ENCODE peak calls at places on chromosomes 5 and 9, in six cellular contexts. R is choroid plexus epithelial cell, I is neural crest cell, H is brain microvascular endothelial cell, Q is heart right ventricle, Z is activated B cell treated with CpG ODN at 0.5 μM for 24 hours. O is an unnamed sample.

GRCh38 chr9:71748280-71748743 is 20.0 kb downstream of the CEMIP2 start:
- DNase-seq in R (peak; percentile 90), I (no peak), H (peak; percentile 81), Q (no peak), Z (no peak), O (no peak)

GRCh38 chr9:108664309-108665255 is 191.2 kb downstream of the ACTL7B start:
- DNase-seq in R (no peak), I (no peak), H (no peak), Q (no peak), Z (no peak), O (no peak)

GRCh38 chr5:127041571-127041970 is 11.2 kb upstream of the MARCHF3 start:
- DNase-seq in R (peak; percentile 66), I (no peak), H (no peak), Q (no peak), Z (no peak), O (no peak)

GRCh38 chr9:34555002-34555348 is 32.2 kb upstream of the ENHO start:
- DNase-seq in R (peak; percentile 19), I (no peak), H (no peak), Q (no peak), Z (no peak), O (peak; percentile 84)

GRCh38 chr5:57725628-57726504 is 243.3 kb upstream of the ACTBL2 start:
- DNase-seq in R (no peak), I (no peak), H (no peak), Q (no peak), Z (no peak), O (no peak)

GRCh38 chr5:25850581-25850980 is 1187.8 kb downstream of the CDH9 start:
- DNase-seq in R (no peak), I (no peak), H (no peak), Q (no peak), Z (no peak), O (no peak)

GRCh38 chr5:90113108-90113507 is 296.4 kb downstream of the CETN3 start:
- DNase-seq in R (no peak), I (no peak), H (no peak), Q (no peak), Z (no peak), O (no peak)

GRCh38 chr9:71490810-71491209 is 277.5 kb downstream of the CEMIP2 start:
- DNase-seq in R (peak; percentile 13), I (no peak), H (no peak), Q (no peak), Z (no peak), O (no peak)

GRCh38 chr9:20692554-20692953 is 8.5 kb downstream of the FOCAD start:
- DNase-seq in R (peak; percentile 53), I (no peak), H (peak; percentile 61), Q (no peak), Z (no peak), O (no peak)

GRCh38 chr9:91824591-91825339 is 125.3 kb downstream of the ROR2 start:
- DNase-seq in R (no peak), I (no peak), H (no peak), Q (peak; percentile 30), Z (no peak), O (no peak)

GRCh38 chr5:163504091-163504931 is 1.1 kb upstream of the MAT2B start:
- DNase-seq in R (peak; percentile 69), I (peak; percentile 30), H (peak; percentile 25), Q (peak; percentile 16), Z (peak; percentile 22), O (peak; percentile 26)

GRCh38 chr5:131514316-131515275 is 120.4 kb downstream of the RAPGEF6 start:
- DNase-seq in R (peak; percentile 48), I (no peak), H (peak; percentile 16), Q (no peak), Z (no peak), O (no peak)
- TF ChIP-seq CTCF in R (peak; percentile 32), I (no peak), H (peak; percentile 31), Q (peak; percentile 23), Z (no peak), O (no peak)

DNA sequence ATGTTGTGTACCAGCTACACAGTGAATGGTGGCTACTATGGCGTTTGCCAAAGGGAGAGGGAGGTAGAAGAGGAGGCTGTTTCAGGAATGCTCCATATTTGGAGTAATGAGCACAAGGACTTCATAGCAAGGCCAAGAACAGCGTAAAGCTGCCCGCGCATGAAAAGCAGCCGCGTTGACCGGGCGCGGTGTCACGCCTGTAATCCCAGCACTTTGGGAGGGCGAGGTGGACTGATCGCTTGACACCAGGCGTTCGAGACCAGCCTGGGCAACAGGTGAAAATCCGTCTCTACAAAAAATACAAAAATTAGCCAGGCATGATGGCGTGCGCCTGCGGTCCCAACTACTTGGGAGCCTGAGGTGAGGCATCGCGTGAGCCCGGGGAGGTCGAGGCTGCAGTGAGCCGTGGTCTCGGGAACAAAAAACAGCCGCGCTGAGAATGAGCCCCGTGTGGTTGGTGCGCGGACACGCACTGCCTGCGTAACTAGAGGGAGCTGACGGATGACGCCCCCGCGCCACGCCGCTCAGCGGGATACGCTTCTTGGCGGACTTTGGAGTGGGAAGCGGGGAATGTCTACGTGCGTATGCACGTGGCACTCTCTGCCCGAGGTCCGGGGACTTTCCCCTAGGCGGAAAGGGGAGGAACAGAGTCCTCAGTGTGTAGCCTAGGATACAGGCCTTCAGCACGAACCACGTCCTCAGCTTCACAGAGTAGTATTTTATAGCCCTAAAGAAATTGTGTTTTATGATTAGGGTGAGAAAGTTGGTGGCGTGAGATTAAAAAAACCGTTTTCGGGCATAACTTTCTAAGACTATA is at the start of gene RMRP:
- DNase-seq in R (peak; percentile 100), I (peak; percentile 91), H (peak; percentile 99), Q (peak; percentile 96), Z (peak; percentile 81), O (peak; percentile 91)
- TF ChIP-seq CTCF in R (peak; percentile 30), I (peak; percentile 54), H (peak; percentile 29), Q (peak; percentile 59), Z (no peak), O (no peak)

GRCh38 chr9:98523231-98523901 is 185.4 kb downstream of the GABBR2 start:
- DNase-seq in R (peak; percentile 58), I (no peak), H (peak; percentile 27), Q (no peak), Z (no peak), O (no peak)
- TF ChIP-seq CTCF in R (peak; percentile 77), I (peak; percentile 38), H (peak; percentile 72), Q (no peak), Z (no peak), O (no peak)

GRCh38 chr9:136264046-136264802 is 18.6 kb upstream of the QSOX2 start:
- DNase-seq in R (no peak), I (no peak), H (no peak), Q (no peak), Z (no peak), O (peak; percentile 50)
- TF ChIP-seq CTCF in R (peak; percentile 24), I (no peak), H (peak; percentile 38), Q (no peak), Z (no peak), O (no peak)

GRCh38 chr9:8362250-8362649 is 562.7 kb upstream of the DMAC1 start:
- DNase-seq in R (no peak), I (no peak), H (no peak), Q (no peak), Z (no peak), O (no peak)

GRCh38 chr9:8365029-8365428 is 565.5 kb upstream of the DMAC1 start:
- DNase-seq in R (peak; percentile 86), I (no peak), H (peak; percentile 82), Q (no peak), Z (no peak), O (no peak)

GRCh38 chr9:8365466-8366160 is 566.0 kb upstream of the DMAC1 start:
- DNase-seq in R (no peak), I (no peak), H (no peak), Q (no peak), Z (no peak), O (no peak)

GRCh38 chr9:8364021-8364782 is 564.6 kb upstream of the DMAC1 start:
- DNase-seq in R (no peak), I (no peak), H (no peak), Q (no peak), Z (no peak), O (no peak)

DNA sequence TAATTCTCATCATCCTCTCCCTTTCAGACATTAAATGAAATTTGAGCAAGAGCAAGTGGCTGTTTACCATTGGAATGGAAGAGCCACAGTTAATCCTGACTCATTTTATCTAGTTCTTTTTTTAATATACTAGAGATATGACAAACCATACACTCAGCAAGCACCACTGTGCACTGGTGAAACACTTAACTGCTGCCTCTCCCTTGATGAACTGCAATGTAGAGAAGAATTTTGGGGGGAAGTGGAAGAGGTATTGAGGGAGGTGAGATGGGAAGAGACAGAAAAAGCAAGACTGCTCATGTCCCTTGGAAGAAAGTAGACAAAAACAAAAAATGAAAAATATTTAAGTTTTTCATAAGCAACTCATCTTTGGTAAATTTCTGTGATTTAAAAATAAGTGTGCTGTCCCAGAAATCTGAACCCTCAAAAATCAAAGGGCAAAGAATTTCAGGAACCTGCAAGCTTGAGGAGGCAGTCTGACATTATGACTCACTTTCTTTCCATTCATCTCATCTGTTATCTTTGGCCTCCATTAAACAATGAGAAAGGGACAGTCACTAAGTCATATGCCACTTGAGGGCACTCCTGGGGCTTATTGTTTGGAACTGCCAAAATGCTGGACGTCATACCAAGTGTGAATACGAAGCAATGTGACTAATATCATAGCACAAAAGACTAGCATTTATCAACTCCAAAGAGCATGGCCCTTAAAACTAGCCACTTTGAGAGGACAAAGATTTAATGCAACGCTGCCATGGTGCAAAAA is 566.8 kb upstream of the DMAC1 start:
- DNase-seq in R (peak; percentile 36), I (no peak), H (peak; percentile 68), Q (no peak), Z (no peak), O (no peak)
- TF ChIP-seq CTCF in R (no peak), I (no peak), H (no peak), Q (no peak), Z (no peak), O (no peak)

DNA sequence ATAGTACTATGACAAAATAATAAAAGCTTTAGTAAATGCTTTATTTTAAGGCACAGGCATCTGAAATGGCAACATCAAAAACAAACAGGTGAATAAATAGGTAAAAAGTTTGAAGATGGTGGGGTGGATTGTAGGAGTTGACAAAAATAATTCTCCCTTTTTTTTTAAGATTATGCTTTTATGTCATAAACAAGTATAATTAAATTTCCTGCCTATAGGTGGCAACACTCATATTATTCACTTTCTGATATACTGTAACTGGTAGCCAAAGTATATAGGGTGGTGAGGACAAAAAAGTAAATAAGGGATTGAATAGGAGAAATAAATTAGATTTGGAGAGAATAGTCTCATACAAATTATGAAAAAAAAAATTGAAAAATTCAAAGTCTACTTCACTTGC is 120.0 kb upstream of the ACOT12 start:
- DNase-seq in R (peak; percentile 37), I (no peak), H (no peak), Q (no peak), Z (no peak), O (no peak)
- TF ChIP-seq CTCF in R (peak; percentile 37), I (peak; percentile 38), H (no peak), Q (peak; percentile 33), Z (no peak), O (no peak)

DNA sequence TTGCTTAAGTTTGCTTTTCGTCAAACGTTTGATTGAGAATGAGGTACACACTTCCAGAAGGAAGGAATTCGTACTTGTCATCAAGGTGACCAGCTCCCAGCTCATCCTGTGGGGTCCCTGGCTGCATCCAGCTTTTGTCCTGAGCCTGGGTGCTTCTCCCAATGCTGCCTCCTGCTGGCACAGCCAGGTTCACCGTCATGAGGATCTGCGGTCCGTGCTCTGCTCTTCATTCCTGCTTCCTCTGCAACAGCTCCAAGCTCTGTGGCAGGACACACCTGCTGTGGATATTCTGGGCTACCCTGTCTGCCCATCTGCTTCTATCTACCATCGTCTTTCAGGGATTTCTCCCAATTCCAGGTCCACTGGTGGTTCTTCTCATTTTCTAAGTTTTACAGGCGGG is 13.3 kb upstream of the UBE2QL1 start:
- DNase-seq in R (peak; percentile 39), I (peak; percentile 40), H (no peak), Q (no peak), Z (no peak), O (peak; percentile 74)
- TF ChIP-seq CTCF in R (peak; percentile 63), I (peak; percentile 52), H (peak; percentile 37), Q (peak; percentile 46), Z (no peak), O (peak; percentile 37)

GRCh38 chr5:3509290-3509689 is 86.3 kb upstream of the IRX1 start:
- DNase-seq in R (no peak), I (no peak), H (no peak), Q (no peak), Z (no peak), O (no peak)
- TF ChIP-seq CTCF in R (no peak), I (peak; percentile 31), H (no peak), Q (no peak), Z (no peak), O (no peak)

O was measured in glutamatergic neuron.